ENCODE peak calls at places on chromosome 7, in five cellular contexts. F is breast epithelium; J is esophagus squamous epithelium; T is CD8-positive, alpha-beta T cell; N is aorta. B is an unnamed sample.

GRCh38 chr7:100719523-100720319 is 547 bp upstream of the EPO start:
- DNase-seq in T (no peak), J (no peak), N (no peak), F (no peak), B (no peak)

GRCh38 chr7:151399305-151399601 is 10.6 kb downstream of the WDR86 start:
- DNase-seq in J (no peak), T (no peak), N (no peak), F (no peak), B (no peak)

GRCh38 chr7:149355390-149356048 is 93.5 kb downstream of the ZNF783 start:
- DNase-seq in F (no peak), J (no peak), N (no peak), T (no peak), B (no peak)

GRCh38 chr7:25854059-25854458 is 297.9 kb upstream of the NFE2L3 start:
- DNase-seq in J (no peak), T (no peak), F (no peak), N (no peak), B (no peak)

GRCh38 chr7:107918948-107919347 is 28.0 kb downstream of the DLD start:
- DNase-seq in T (no peak), F (no peak), N (no peak), J (no peak), B (no peak)

GRCh38 chr7:82109288-82109687 is 334.3 kb downstream of the CACNA2D1 start:
- DNase-seq in T (no peak), F (no peak), J (no peak), N (no peak), B (no peak)

GRCh38 chr7:45196374-45196773 is 38.8 kb downstream of the RAMP3 start:
- DNase-seq in T (no peak), F (peak; percentile 0), N (no peak), J (no peak), B (no peak)

GRCh38 chr7:151897201-151897711 is 20.3 kb upstream of the PRKAG2 start:
- DNase-seq in F (no peak), J (no peak), N (no peak), T (no peak), B (no peak)

GRCh38 chr7:24800667-24801066 is 43.4 kb upstream of the GSDME start:
- DNase-seq in T (no peak), N (no peak), F (no peak), J (no peak), B (no peak)

GRCh38 chr7:140525741-140526140 is 46.4 kb upstream of the MKRN1 start:
- DNase-seq in T (no peak), N (no peak), J (no peak), F (no peak), B (no peak)

GRCh38 chr7:33596694-33597093 is 308.6 kb upstream of the BMPER start:
- DNase-seq in T (no peak), F (no peak), N (no peak), J (no peak), B (no peak)

GRCh38 chr7:18086165-18087030 is 58.8 kb upstream of the PRPS1L1 start:
- DNase-seq in J (no peak), T (no peak), F (no peak), N (peak; percentile 89), B (no peak)

GRCh38 chr7:147245274-147245673 is 1128.7 kb downstream of the CNTNAP2 start:
- DNase-seq in N (no peak), J (no peak), F (no peak), T (no peak), B (no peak)

GRCh38 chr7:29239638-29240037 is 45.1 kb downstream of the CHN2 start:
- DNase-seq in J (no peak), T (no peak), F (no peak), N (no peak), B (no peak)

GRCh38 chr7:11203688-11204087 is 230.0 kb downstream of the PHF14 start:
- DNase-seq in N (no peak), J (no peak), F (no peak), T (no peak), B (no peak)

GRCh38 chr7:108201766-108202165 is 71.6 kb upstream of the LAMB4 start:
- DNase-seq in T (no peak), J (no peak), N (no peak), F (no peak), B (no peak)

DNA sequence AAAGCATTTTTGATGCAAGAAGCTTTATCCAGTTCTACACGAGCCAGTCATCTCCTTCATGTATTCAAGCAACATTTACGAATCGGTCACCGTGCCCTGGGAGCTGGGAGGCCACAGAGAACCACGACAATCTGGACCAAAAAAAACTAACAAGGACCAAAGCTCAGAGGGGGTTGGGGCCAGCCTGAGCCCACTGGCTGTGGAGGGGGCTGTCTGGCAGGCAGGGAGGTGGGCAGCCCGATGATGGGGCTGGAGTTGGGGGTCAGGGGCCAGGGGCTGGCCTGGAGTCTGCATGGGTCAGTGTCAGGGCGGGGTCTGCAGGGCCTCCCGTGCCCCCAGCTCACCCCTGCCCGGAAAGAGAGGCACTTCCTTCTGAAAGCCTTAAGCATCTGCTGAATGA is 12.5 kb upstream of the GRIFIN start:
- DNase-seq in J (no peak), F (no peak), T (no peak), N (no peak), B (no peak)
- H3K27ac ChIP-seq in J (no peak overlapping the region), F (peak overlapping the region; percentile 92), T (no peak overlapping the region), N (no peak overlapping the region), B (no peak overlapping the region)

DNA sequence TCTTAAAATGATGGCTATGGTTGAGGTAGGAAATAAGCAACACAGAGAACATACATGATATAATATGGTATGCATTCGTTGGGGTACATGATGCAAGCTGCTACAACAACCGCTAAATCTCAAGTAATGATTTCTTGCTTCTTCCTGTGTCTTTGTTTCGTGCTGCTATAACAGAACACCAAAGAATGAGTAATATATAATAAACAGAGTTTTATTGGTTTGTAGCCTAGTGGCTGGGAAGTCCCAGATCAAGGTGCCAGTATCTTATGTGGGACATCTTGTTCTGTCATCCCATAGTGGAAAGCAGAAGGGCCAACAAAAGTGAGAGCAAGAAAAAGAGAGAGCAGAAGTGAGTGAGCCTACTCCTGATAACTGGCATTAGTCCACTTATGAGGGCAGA is 689.7 kb downstream of the SUGCT start:
- DNase-seq in J (no peak), F (no peak), N (no peak), T (no peak), B (no peak)
- H3K27ac ChIP-seq in J (no peak overlapping the region), F (peak overlapping the region; percentile 7), N (peak overlapping the region; percentile 75), T (no peak overlapping the region), B (no peak overlapping the region)

GRCh38 chr7:121019018-121019417 is 30.5 kb downstream of the CPED1 start:
- DNase-seq in J (no peak), T (no peak), F (no peak), N (no peak), B (no peak)
- H3K27ac ChIP-seq in J (no peak overlapping the region), T (no peak overlapping the region), F (peak overlapping the region; percentile 52), N (no peak overlapping the region), B (no peak overlapping the region)

GRCh38 chr7:120030871-120031270 is 242.1 kb upstream of the KCND2 start:
- DNase-seq in F (no peak), T (no peak), N (no peak), J (no peak), B (no peak)

GRCh38 chr7:120028636-120029035 is 244.3 kb upstream of the KCND2 start:
- DNase-seq in F (no peak), T (no peak), N (no peak), J (no peak), B (no peak)

GRCh38 chr7:120033114-120033513 is 239.9 kb upstream of the KCND2 start:
- DNase-seq in N (no peak), F (no peak), J (no peak), T (no peak), B (no peak)
- H3K27ac ChIP-seq in N (no peak overlapping the region), F (no peak overlapping the region), J (no peak overlapping the region), T (no peak overlapping the region), B (no peak overlapping the region)

B was measured in substantia nigra.